ENCODE peak calls at places on chromosomes 7 and 10, in ten cellular contexts. One of them, this sample, is unnamed.

GRCh38 chr7:73768661-73769480 is 1.2 kb downstream of the CLDN3 start:
- DNase-seq in prostate gland: no peak
- DNase-seq in kidney epithelial cell: no peak
- DNase-seq in tibial artery: no peak
- DNase-seq in sigmoid colon: no peak
- DNase-seq in uterus: no peak
- DNase-seq in mammary epithelial cell: no peak
- DNase-seq in CD8-positive, alpha-beta T cell: no peak
- DNase-seq in RWPE2: no peak
- DNase-seq in astrocyte: no peak
- DNase-seq in this sample: no peak

GRCh38 chr7:113410791-113411190 is 292.4 kb upstream of the SMIM30 start:
- DNase-seq in prostate gland: no peak
- DNase-seq in kidney epithelial cell: no peak
- DNase-seq in tibial artery: no peak
- DNase-seq in sigmoid colon: no peak
- DNase-seq in uterus: no peak
- DNase-seq in mammary epithelial cell: no peak
- DNase-seq in CD8-positive, alpha-beta T cell: no peak
- DNase-seq in RWPE2: no peak
- DNase-seq in astrocyte: no peak
- DNase-seq in this sample: no peak

GRCh38 chr10:131246089-131246488 is 65.4 kb downstream of the TCERG1L start:
- DNase-seq in prostate gland: no peak
- DNase-seq in kidney epithelial cell: no peak
- DNase-seq in tibial artery: no peak
- DNase-seq in sigmoid colon: no peak
- DNase-seq in uterus: no peak
- DNase-seq in mammary epithelial cell: no peak
- DNase-seq in CD8-positive, alpha-beta T cell: no peak
- DNase-seq in RWPE2: peak
- DNase-seq in astrocyte: no peak
- DNase-seq in this sample: no peak

GRCh38 chr10:133159950-133160812 is at the start of gene KNDC1:
- DNase-seq in prostate gland: no peak
- DNase-seq in kidney epithelial cell: no peak
- DNase-seq in tibial artery: peak
- DNase-seq in sigmoid colon: peak
- DNase-seq in uterus: no peak
- DNase-seq in mammary epithelial cell: no peak
- DNase-seq in CD8-positive, alpha-beta T cell: no peak
- DNase-seq in RWPE2: no peak
- DNase-seq in astrocyte: no peak
- DNase-seq in this sample: no peak

GRCh38 chr7:84865560-84865959 is 321.3 kb downstream of the SEMA3D start:
- DNase-seq in prostate gland: no peak
- DNase-seq in kidney epithelial cell: no peak
- DNase-seq in tibial artery: no peak
- DNase-seq in sigmoid colon: no peak
- DNase-seq in uterus: no peak
- DNase-seq in mammary epithelial cell: no peak
- DNase-seq in CD8-positive, alpha-beta T cell: no peak
- DNase-seq in RWPE2: no peak
- DNase-seq in astrocyte: no peak
- DNase-seq in this sample: no peak

GRCh38 chr7:37495574-37496184 is 47.0 kb upstream of the ELMO1 start:
- DNase-seq in prostate gland: no peak
- DNase-seq in kidney epithelial cell: no peak
- DNase-seq in tibial artery: no peak
- DNase-seq in sigmoid colon: no peak
- DNase-seq in uterus: no peak
- DNase-seq in mammary epithelial cell: peak
- DNase-seq in CD8-positive, alpha-beta T cell: no peak
- DNase-seq in RWPE2: no peak
- DNase-seq in astrocyte: no peak
- DNase-seq in this sample: no peak

GRCh38 chr10:59895629-59896116 is 10.7 kb downstream of the CCDC6 start:
- DNase-seq in prostate gland: no peak
- DNase-seq in kidney epithelial cell: no peak
- DNase-seq in tibial artery: no peak
- DNase-seq in sigmoid colon: peak
- DNase-seq in uterus: no peak
- DNase-seq in mammary epithelial cell: no peak
- DNase-seq in CD8-positive, alpha-beta T cell: no peak
- DNase-seq in RWPE2: no peak
- DNase-seq in astrocyte: peak
- DNase-seq in this sample: no peak

GRCh38 chr7:77698042-77698625 is 1.9 kb downstream of the RSBN1L start:
- DNase-seq in prostate gland: no peak
- DNase-seq in kidney epithelial cell: no peak
- DNase-seq in tibial artery: no peak
- DNase-seq in sigmoid colon: no peak
- DNase-seq in uterus: no peak
- DNase-seq in mammary epithelial cell: no peak
- DNase-seq in CD8-positive, alpha-beta T cell: no peak
- DNase-seq in RWPE2: no peak
- DNase-seq in astrocyte: no peak
- DNase-seq in this sample: no peak

GRCh38 chr10:50540069-50540825 is 83.5 kb downstream of the SGMS1 start:
- DNase-seq in prostate gland: no peak
- DNase-seq in kidney epithelial cell: no peak
- DNase-seq in tibial artery: no peak
- DNase-seq in sigmoid colon: no peak
- DNase-seq in uterus: no peak
- DNase-seq in mammary epithelial cell: no peak
- DNase-seq in CD8-positive, alpha-beta T cell: no peak
- DNase-seq in RWPE2: no peak
- DNase-seq in astrocyte: no peak
- DNase-seq in this sample: no peak

GRCh38 chr10:97325754-97326153 is 6.7 kb downstream of the FRAT1 start:
- DNase-seq in prostate gland: no peak
- DNase-seq in kidney epithelial cell: no peak
- DNase-seq in tibial artery: no peak
- DNase-seq in sigmoid colon: no peak
- DNase-seq in uterus: no peak
- DNase-seq in mammary epithelial cell: no peak
- DNase-seq in CD8-positive, alpha-beta T cell: no peak
- DNase-seq in RWPE2: no peak
- DNase-seq in astrocyte: no peak
- DNase-seq in this sample: no peak

GRCh38 chr10:28686835-28687682 is 9.7 kb downstream of the BAMBI start:
- DNase-seq in prostate gland: no peak
- DNase-seq in kidney epithelial cell: no peak
- DNase-seq in tibial artery: no peak
- DNase-seq in sigmoid colon: no peak
- DNase-seq in uterus: no peak
- DNase-seq in mammary epithelial cell: no peak
- DNase-seq in CD8-positive, alpha-beta T cell: no peak
- DNase-seq in RWPE2: no peak
- DNase-seq in astrocyte: no peak
- DNase-seq in this sample: no peak

GRCh38 chr10:25068152-25069058 is 52.0 kb downstream of the THNSL1 start:
- DNase-seq in prostate gland: no peak
- DNase-seq in kidney epithelial cell: peak
- DNase-seq in tibial artery: no peak
- DNase-seq in sigmoid colon: no peak
- DNase-seq in uterus: no peak
- DNase-seq in mammary epithelial cell: peak
- DNase-seq in CD8-positive, alpha-beta T cell: no peak
- DNase-seq in RWPE2: peak
- DNase-seq in astrocyte: peak
- DNase-seq in this sample: no peak

GRCh38 chr10:78964274-78964951 is 104.4 kb upstream of the ZMIZ1 start:
- DNase-seq in prostate gland: no peak
- DNase-seq in kidney epithelial cell: no peak
- DNase-seq in tibial artery: no peak
- DNase-seq in sigmoid colon: no peak
- DNase-seq in uterus: no peak
- DNase-seq in mammary epithelial cell: no peak
- DNase-seq in CD8-positive, alpha-beta T cell: no peak
- DNase-seq in RWPE2: no peak
- DNase-seq in astrocyte: no peak
- DNase-seq in this sample: no peak
- TF ChIP-seq CTCF in prostate gland: no peak
- TF ChIP-seq CTCF in kidney epithelial cell: no peak
- TF ChIP-seq CTCF in tibial artery: no peak
- TF ChIP-seq CTCF in sigmoid colon: no peak
- TF ChIP-seq CTCF in uterus: no peak
- TF ChIP-seq CTCF in mammary epithelial cell: no peak
- TF ChIP-seq CTCF in CD8-positive, alpha-beta T cell: no peak
- TF ChIP-seq CTCF in RWPE2: no peak
- TF ChIP-seq CTCF in astrocyte: no peak
- TF ChIP-seq CTCF in this sample: no peak

DNA sequence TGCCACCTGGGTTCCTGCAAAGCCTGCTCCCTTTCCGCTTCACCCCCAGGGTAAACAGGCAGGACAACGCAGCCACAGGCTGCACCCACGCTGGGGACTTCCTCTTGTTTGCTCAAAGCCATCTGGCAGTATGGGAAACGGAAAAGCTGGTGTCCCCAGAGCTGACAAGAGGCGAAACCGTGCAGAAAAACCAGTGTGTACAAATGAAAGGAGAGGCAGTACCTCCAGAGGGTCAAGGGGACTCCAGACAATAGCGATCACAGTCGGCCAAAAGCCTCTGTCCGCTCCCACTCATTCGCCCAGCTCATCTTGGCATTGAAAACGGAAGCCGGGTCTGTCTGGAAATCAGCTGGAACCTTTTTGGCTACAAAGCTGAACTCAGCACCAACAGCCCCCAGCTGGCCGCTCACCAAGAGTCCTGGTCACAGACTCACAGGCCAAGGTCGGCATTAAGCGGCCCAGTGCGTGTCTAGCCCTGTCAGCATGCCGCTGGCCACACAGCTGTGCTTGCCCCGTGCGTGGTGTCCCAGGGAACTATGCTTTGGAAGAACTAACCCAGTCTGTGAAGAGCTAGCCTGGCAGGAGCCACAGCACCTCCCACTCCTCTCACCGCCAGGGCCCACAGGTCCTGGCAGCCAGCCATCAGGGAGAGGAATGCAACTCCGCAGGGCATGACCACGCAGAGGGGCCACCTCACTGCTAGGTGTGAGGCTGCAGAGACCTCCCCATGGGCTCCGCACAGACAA is 10.4 kb downstream of the TNS3 start:
- DNase-seq in prostate gland: no peak
- DNase-seq in kidney epithelial cell: peak
- DNase-seq in tibial artery: peak
- DNase-seq in sigmoid colon: peak
- DNase-seq in uterus: peak
- DNase-seq in mammary epithelial cell: peak
- DNase-seq in CD8-positive, alpha-beta T cell: no peak
- DNase-seq in RWPE2: peak
- DNase-seq in astrocyte: peak
- DNase-seq in this sample: no peak
- H3K4me3 ChIP-seq in prostate gland: no peak
- H3K4me3 ChIP-seq in kidney epithelial cell: no peak
- H3K4me3 ChIP-seq in tibial artery: peak
- H3K4me3 ChIP-seq in sigmoid colon: no peak
- H3K4me3 ChIP-seq in uterus: no peak
- H3K4me3 ChIP-seq in mammary epithelial cell: peak
- H3K4me3 ChIP-seq in CD8-positive, alpha-beta T cell: no peak
- H3K4me3 ChIP-seq in RWPE2: no peak
- H3K4me3 ChIP-seq in astrocyte: no peak
- H3K4me3 ChIP-seq in this sample: no peak

GRCh38 chr10:88129013-88129412 is 265.6 kb downstream of the PTEN start:
- DNase-seq in prostate gland: no peak
- DNase-seq in kidney epithelial cell: no peak
- DNase-seq in tibial artery: no peak
- DNase-seq in sigmoid colon: no peak
- DNase-seq in uterus: no peak
- DNase-seq in mammary epithelial cell: no peak
- DNase-seq in CD8-positive, alpha-beta T cell: no peak
- DNase-seq in RWPE2: no peak
- DNase-seq in astrocyte: no peak
- DNase-seq in this sample: no peak

GRCh38 chr10:88127766-88128165 is 264.3 kb downstream of the PTEN start:
- DNase-seq in prostate gland: no peak
- DNase-seq in kidney epithelial cell: no peak
- DNase-seq in tibial artery: no peak
- DNase-seq in sigmoid colon: no peak
- DNase-seq in uterus: no peak
- DNase-seq in mammary epithelial cell: no peak
- DNase-seq in CD8-positive, alpha-beta T cell: no peak
- DNase-seq in RWPE2: no peak
- DNase-seq in astrocyte: no peak
- DNase-seq in this sample: no peak

GRCh38 chr10:88130912-88131311 is 267.5 kb downstream of the PTEN start:
- DNase-seq in prostate gland: no peak
- DNase-seq in kidney epithelial cell: no peak
- DNase-seq in tibial artery: no peak
- DNase-seq in sigmoid colon: no peak
- DNase-seq in uterus: no peak
- DNase-seq in mammary epithelial cell: no peak
- DNase-seq in CD8-positive, alpha-beta T cell: no peak
- DNase-seq in RWPE2: no peak
- DNase-seq in astrocyte: no peak
- DNase-seq in this sample: no peak

GRCh38 chr10:88127266-88127665 is 263.8 kb downstream of the PTEN start:
- DNase-seq in prostate gland: no peak
- DNase-seq in kidney epithelial cell: no peak
- DNase-seq in tibial artery: no peak
- DNase-seq in sigmoid colon: no peak
- DNase-seq in uterus: no peak
- DNase-seq in mammary epithelial cell: no peak
- DNase-seq in CD8-positive, alpha-beta T cell: no peak
- DNase-seq in RWPE2: no peak
- DNase-seq in astrocyte: no peak
- DNase-seq in this sample: no peak

DNA sequence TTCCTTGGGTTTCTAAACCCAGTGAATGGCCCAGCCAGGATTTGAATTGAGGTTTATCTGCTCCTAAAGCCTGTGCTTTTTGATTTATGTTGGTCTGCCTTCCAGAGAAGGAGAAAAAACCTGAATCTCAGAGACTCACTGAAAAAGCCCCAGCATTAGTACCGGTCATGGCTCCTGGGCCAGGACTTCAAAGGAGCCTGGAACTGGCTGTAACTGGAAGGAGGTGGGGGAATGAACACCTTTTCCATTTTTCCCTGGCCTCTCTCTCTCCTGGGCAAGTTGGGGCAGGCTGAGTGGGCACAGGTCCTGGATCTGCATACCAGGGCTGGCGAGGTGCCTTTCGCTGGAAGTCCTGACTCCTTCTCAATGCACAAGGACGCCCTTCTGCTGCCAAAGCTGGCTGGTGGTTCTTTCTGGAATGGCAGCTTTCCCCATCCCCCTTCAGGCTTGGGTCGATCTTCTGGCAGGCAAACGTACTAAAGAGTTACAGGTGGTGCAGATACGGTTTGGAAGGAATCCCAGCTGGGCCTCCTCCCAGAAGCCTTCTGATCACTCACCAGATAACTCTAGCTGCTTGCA is 268.2 kb downstream of the PTEN start:
- DNase-seq in prostate gland: peak
- DNase-seq in kidney epithelial cell: no peak
- DNase-seq in tibial artery: peak
- DNase-seq in sigmoid colon: no peak
- DNase-seq in uterus: peak
- DNase-seq in mammary epithelial cell: peak
- DNase-seq in CD8-positive, alpha-beta T cell: no peak
- DNase-seq in RWPE2: peak
- DNase-seq in astrocyte: peak
- DNase-seq in this sample: peak
- TF ChIP-seq CTCF in prostate gland: peak
- TF ChIP-seq CTCF in kidney epithelial cell: no peak
- TF ChIP-seq CTCF in tibial artery: peak
- TF ChIP-seq CTCF in sigmoid colon: no peak
- TF ChIP-seq CTCF in uterus: no peak
- TF ChIP-seq CTCF in mammary epithelial cell: peak
- TF ChIP-seq CTCF in CD8-positive, alpha-beta T cell: no peak
- TF ChIP-seq CTCF in RWPE2: peak
- TF ChIP-seq CTCF in astrocyte: no peak
- TF ChIP-seq CTCF in this sample: no peak

GRCh38 chr7:6183006-6183405 is 89.4 kb downstream of the CYTH3 start:
- DNase-seq in prostate gland: no peak
- DNase-seq in kidney epithelial cell: no peak
- DNase-seq in tibial artery: no peak
- DNase-seq in sigmoid colon: no peak
- DNase-seq in uterus: no peak
- DNase-seq in mammary epithelial cell: no peak
- DNase-seq in CD8-positive, alpha-beta T cell: no peak
- DNase-seq in RWPE2: no peak
- DNase-seq in astrocyte: no peak
- DNase-seq in this sample: no peak
- H3K4me3 ChIP-seq in prostate gland: no peak
- H3K4me3 ChIP-seq in kidney epithelial cell: no peak
- H3K4me3 ChIP-seq in tibial artery: no peak
- H3K4me3 ChIP-seq in sigmoid colon: no peak
- H3K4me3 ChIP-seq in uterus: no peak
- H3K4me3 ChIP-seq in mammary epithelial cell: no peak
- H3K4me3 ChIP-seq in CD8-positive, alpha-beta T cell: no peak
- H3K4me3 ChIP-seq in RWPE2: no peak
- H3K4me3 ChIP-seq in astrocyte: no peak
- H3K4me3 ChIP-seq in this sample: no peak